ENCODE peak calls at places on chromosomes 16 and 17, in four cellular contexts. One of them, this sample, is unnamed.

GRCh38 chr17:19338031-19338990 is 24.2 kb downstream of the B9D1 start:
- DNase-seq in mesothelial cell of epicardium: no peak
- DNase-seq in A549: peak
- DNase-seq in neural progenitor cell: peak
- DNase-seq in this sample: no peak

GRCh38 chr17:67044016-67044772 is at the start of gene CACNG1:
- DNase-seq in mesothelial cell of epicardium: no peak
- DNase-seq in A549: no peak
- DNase-seq in neural progenitor cell: no peak
- DNase-seq in this sample: no peak

GRCh38 chr17:79532107-79532790 is 78.6 kb downstream of the RBFOX3 start:
- DNase-seq in mesothelial cell of epicardium: no peak
- DNase-seq in A549: no peak
- DNase-seq in neural progenitor cell: no peak
- DNase-seq in this sample: no peak

GRCh38 chr16:83404261-83404660 is 403.5 kb upstream of the HSBP1 start:
- DNase-seq in mesothelial cell of epicardium: no peak
- DNase-seq in A549: no peak
- DNase-seq in neural progenitor cell: no peak
- DNase-seq in this sample: no peak

GRCh38 chr17:6712058-6712853 is 913 bp downstream of the SLC13A5 start:
- DNase-seq in mesothelial cell of epicardium: peak
- DNase-seq in A549: peak
- DNase-seq in neural progenitor cell: peak
- DNase-seq in this sample: no peak

GRCh38 chr16:20291807-20292206 is 35.5 kb downstream of the GP2 start:
- DNase-seq in mesothelial cell of epicardium: no peak
- DNase-seq in A549: no peak
- DNase-seq in neural progenitor cell: peak
- DNase-seq in this sample: no peak

GRCh38 chr16:67252806-67253497 is 4.2 kb downstream of the SLC9A5 start:
- DNase-seq in mesothelial cell of epicardium: no peak
- DNase-seq in A549: no peak
- DNase-seq in neural progenitor cell: no peak
- DNase-seq in this sample: no peak

GRCh38 chr17:56897646-56898424 is 16.0 kb downstream of the TRIM25 start:
- DNase-seq in mesothelial cell of epicardium: no peak
- DNase-seq in A549: no peak
- DNase-seq in neural progenitor cell: no peak
- DNase-seq in this sample: no peak

GRCh38 chr16:67481561-67482259 is 753 bp upstream of the ATP6V0D1 start:
- DNase-seq in mesothelial cell of epicardium: peak
- DNase-seq in A549: no peak
- DNase-seq in neural progenitor cell: no peak
- DNase-seq in this sample: no peak

GRCh38 chr17:76341301-76341700 is 12.4 kb downstream of the PRPSAP1 start:
- DNase-seq in mesothelial cell of epicardium: no peak
- DNase-seq in A549: no peak
- DNase-seq in neural progenitor cell: no peak
- DNase-seq in this sample: no peak

GRCh38 chr17:74448774-74449173 is 16.9 kb downstream of the GPRC5C start:
- DNase-seq in mesothelial cell of epicardium: no peak
- DNase-seq in A549: no peak
- DNase-seq in neural progenitor cell: no peak
- DNase-seq in this sample: no peak

GRCh38 chr17:48181653-48182052 is 74.1 kb downstream of the SNX11 start:
- DNase-seq in mesothelial cell of epicardium: no peak
- DNase-seq in A549: peak
- DNase-seq in neural progenitor cell: peak
- DNase-seq in this sample: no peak

GRCh38 chr16:8622315-8622656 is 788 bp downstream of the METTL22 start:
- DNase-seq in mesothelial cell of epicardium: no peak
- DNase-seq in A549: no peak
- DNase-seq in neural progenitor cell: no peak
- DNase-seq in this sample: no peak

GRCh38 chr17:28748852-28749515 is 5.2 kb downstream of the TRAF4 start:
- DNase-seq in mesothelial cell of epicardium: no peak
- DNase-seq in A549: peak
- DNase-seq in neural progenitor cell: no peak
- DNase-seq in this sample: no peak

GRCh38 chr16:84015399-84015798 is 27.2 kb downstream of the SLC38A8 start:
- DNase-seq in mesothelial cell of epicardium: no peak
- DNase-seq in A549: no peak
- DNase-seq in neural progenitor cell: no peak
- DNase-seq in this sample: no peak

GRCh38 chr16:70018254-70018653 is 67.1 kb downstream of the CLEC18A start:
- DNase-seq in mesothelial cell of epicardium: no peak
- DNase-seq in A549: peak
- DNase-seq in neural progenitor cell: peak
- DNase-seq in this sample: no peak

GRCh38 chr17:76735006-76735405 is 2.1 kb downstream of the SRSF2 start:
- DNase-seq in mesothelial cell of epicardium: no peak
- DNase-seq in A549: peak
- DNase-seq in neural progenitor cell: peak
- DNase-seq in this sample: no peak

GRCh38 chr17:74280093-74280513 is 6.1 kb downstream of the DNAI2 start:
- DNase-seq in mesothelial cell of epicardium: no peak
- DNase-seq in A549: no peak
- DNase-seq in neural progenitor cell: no peak
- DNase-seq in this sample: no peak

GRCh38 chr17:14359251-14359939 is 58.5 kb downstream of the HS3ST3B1 start:
- DNase-seq in mesothelial cell of epicardium: no peak
- DNase-seq in A549: no peak
- DNase-seq in neural progenitor cell: no peak
- DNase-seq in this sample: no peak

GRCh38 chr16:51151951-51152663 is 1.0 kb upstream of the SALL1 start:
- DNase-seq in mesothelial cell of epicardium: no peak
- DNase-seq in A549: peak
- DNase-seq in neural progenitor cell: peak
- DNase-seq in this sample: peak

GRCh38 chr16:54076006-54076504 is 210.5 kb downstream of the IRX3 start:
- DNase-seq in mesothelial cell of epicardium: no peak
- DNase-seq in A549: no peak
- DNase-seq in neural progenitor cell: no peak
- DNase-seq in this sample: no peak

GRCh38 chr16:64983983-64984382 is 137.9 kb downstream of the CDH11 start:
- DNase-seq in mesothelial cell of epicardium: peak
- DNase-seq in A549: peak
- DNase-seq in neural progenitor cell: peak
- DNase-seq in this sample: no peak

GRCh38 chr17:62892870-62893338 is 73.1 kb upstream of the TANC2 start:
- DNase-seq in mesothelial cell of epicardium: no peak
- DNase-seq in A549: peak
- DNase-seq in neural progenitor cell: no peak
- DNase-seq in this sample: no peak

GRCh38 chr17:77371117-77371887 is 230.5 kb downstream of the SEC14L1 start:
- DNase-seq in mesothelial cell of epicardium: no peak
- DNase-seq in A549: no peak
- DNase-seq in neural progenitor cell: no peak
- DNase-seq in this sample: no peak

GRCh38 chr17:59725691-59726090 is 18.2 kb downstream of the VMP1 start:
- DNase-seq in mesothelial cell of epicardium: no peak
- DNase-seq in A549: no peak
- DNase-seq in neural progenitor cell: no peak
- DNase-seq in this sample: no peak

GRCh38 chr17:79280822-79281572 is 206.4 kb downstream of the ENGASE start:
- DNase-seq in mesothelial cell of epicardium: no peak
- DNase-seq in A549: no peak
- DNase-seq in neural progenitor cell: no peak
- DNase-seq in this sample: no peak

GRCh38 chr17:71790791-71791190 is 330.0 kb upstream of the SOX9 start:
- DNase-seq in mesothelial cell of epicardium: no peak
- DNase-seq in A549: no peak
- DNase-seq in neural progenitor cell: no peak
- DNase-seq in this sample: no peak

GRCh38 chr17:49512296-49513043 is 17.4 kb downstream of the NGFR start:
- DNase-seq in mesothelial cell of epicardium: no peak
- DNase-seq in A549: no peak
- DNase-seq in neural progenitor cell: no peak
- DNase-seq in this sample: no peak

GRCh38 chr17:65029605-65030308 is 26.8 kb downstream of the GNA13 start:
- DNase-seq in mesothelial cell of epicardium: no peak
- DNase-seq in A549: no peak
- DNase-seq in neural progenitor cell: no peak
- DNase-seq in this sample: no peak

GRCh38 chr17:32335647-32336046 is 6.3 kb downstream of the C17orf75 start:
- DNase-seq in mesothelial cell of epicardium: no peak
- DNase-seq in A549: no peak
- DNase-seq in neural progenitor cell: no peak
- DNase-seq in this sample: no peak

GRCh38 chr16:19755268-19755667 is 37.2 kb downstream of the IQCK start:
- DNase-seq in mesothelial cell of epicardium: no peak
- DNase-seq in A549: no peak
- DNase-seq in neural progenitor cell: no peak
- DNase-seq in this sample: no peak

GRCh38 chr16:31860508-31860907 is 13.1 kb upstream of the ZNF267 start:
- DNase-seq in mesothelial cell of epicardium: no peak
- DNase-seq in A549: no peak
- DNase-seq in neural progenitor cell: no peak
- DNase-seq in this sample: no peak

GRCh38 chr17:39014044-39014794 is 47.0 kb upstream of the FBXO47 start:
- DNase-seq in mesothelial cell of epicardium: no peak
- DNase-seq in A549: peak
- DNase-seq in neural progenitor cell: no peak
- DNase-seq in this sample: no peak

GRCh38 chr16:50457423-50457822 is 88.6 kb upstream of the BRD7 start:
- DNase-seq in mesothelial cell of epicardium: no peak
- DNase-seq in A549: no peak
- DNase-seq in neural progenitor cell: no peak
- DNase-seq in this sample: no peak

GRCh38 chr16:12539185-12539929 is 264.3 kb downstream of the CPPED1 start:
- DNase-seq in mesothelial cell of epicardium: no peak
- DNase-seq in A549: no peak
- DNase-seq in neural progenitor cell: no peak
- DNase-seq in this sample: no peak

GRCh38 chr16:17963185-17963836 is 373.2 kb downstream of the NPIPA8 start:
- DNase-seq in mesothelial cell of epicardium: no peak
- DNase-seq in A549: no peak
- DNase-seq in neural progenitor cell: no peak
- DNase-seq in this sample: no peak

GRCh38 chr16:57482845-57483545 is 3.3 kb downstream of the DOK4 start:
- DNase-seq in mesothelial cell of epicardium: no peak
- DNase-seq in A549: no peak
- DNase-seq in neural progenitor cell: no peak
- DNase-seq in this sample: no peak

GRCh38 chr16:88866151-88866920 is at the start of gene PABPN1L:
- DNase-seq in mesothelial cell of epicardium: no peak
- DNase-seq in A549: no peak
- DNase-seq in neural progenitor cell: no peak
- DNase-seq in this sample: no peak

GRCh38 chr17:60641810-60642220 is 35.8 kb upstream of the BCAS3 start:
- DNase-seq in mesothelial cell of epicardium: peak
- DNase-seq in A549: peak
- DNase-seq in neural progenitor cell: peak
- DNase-seq in this sample: no peak

DNA sequence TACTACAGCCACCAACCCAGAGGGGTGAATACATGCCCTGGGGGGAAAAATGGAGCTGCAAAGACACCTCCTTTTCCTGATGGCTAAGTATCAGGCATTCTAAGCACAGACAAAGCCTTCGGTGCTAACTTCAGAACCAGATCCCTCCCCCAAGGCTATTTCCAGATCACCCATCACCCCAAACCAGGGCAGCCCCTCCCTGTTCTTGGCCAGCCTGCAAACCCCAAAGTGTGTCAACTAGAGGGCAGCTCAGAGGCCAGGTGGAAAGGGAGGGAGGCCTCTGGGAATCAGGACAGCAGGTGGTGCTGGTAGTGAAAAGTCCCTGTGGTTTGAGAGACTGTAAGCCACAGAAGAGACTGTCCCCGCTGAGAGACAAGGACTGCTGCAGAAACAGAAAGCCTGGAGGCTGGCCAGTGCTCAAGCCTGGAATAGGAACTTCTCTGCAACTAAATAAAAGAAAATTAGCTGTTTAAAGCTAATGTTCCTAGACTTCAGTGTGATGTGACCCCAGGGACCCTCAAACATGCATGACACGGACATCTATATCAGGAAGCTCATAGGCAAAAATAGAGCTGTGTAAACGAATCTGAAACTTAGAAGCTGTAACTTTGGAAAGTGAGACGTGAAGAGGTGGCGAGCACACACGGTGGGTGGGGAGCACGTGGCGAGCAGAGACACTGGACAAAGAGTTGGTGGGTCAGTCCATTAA is 9.1 kb downstream of the TUBG1 start:
- DNase-seq in mesothelial cell of epicardium: no peak
- DNase-seq in A549: peak
- DNase-seq in neural progenitor cell: peak
- DNase-seq in this sample: no peak
- TF ChIP-seq CTCF in mesothelial cell of epicardium: no peak
- TF ChIP-seq CTCF in A549: peak
- TF ChIP-seq CTCF in neural progenitor cell: peak
- TF ChIP-seq CTCF in this sample: no peak

GRCh38 chr17:70278846-70279465 is 109.6 kb downstream of the KCNJ2 start:
- DNase-seq in mesothelial cell of epicardium: no peak
- DNase-seq in A549: no peak
- DNase-seq in neural progenitor cell: peak
- DNase-seq in this sample: no peak
- TF ChIP-seq CTCF in mesothelial cell of epicardium: no peak
- TF ChIP-seq CTCF in A549: no peak
- TF ChIP-seq CTCF in neural progenitor cell: no peak
- TF ChIP-seq CTCF in this sample: no peak

GRCh38 chr16:63066552-63066951 is 1030.3 kb upstream of the CDH8 start:
- DNase-seq in mesothelial cell of epicardium: no peak
- DNase-seq in A549: peak
- DNase-seq in neural progenitor cell: no peak
- DNase-seq in this sample: no peak

GRCh38 chr16:63057342-63057741 is 1021.1 kb upstream of the CDH8 start:
- DNase-seq in mesothelial cell of epicardium: no peak
- DNase-seq in A549: no peak
- DNase-seq in neural progenitor cell: no peak
- DNase-seq in this sample: no peak

GRCh38 chr16:63067141-63067540 is 1030.9 kb upstream of the CDH8 start:
- DNase-seq in mesothelial cell of epicardium: no peak
- DNase-seq in A549: no peak
- DNase-seq in neural progenitor cell: peak
- DNase-seq in this sample: no peak

GRCh38 chr16:63061319-63061718 is 1025.1 kb upstream of the CDH8 start:
- DNase-seq in mesothelial cell of epicardium: no peak
- DNase-seq in A549: peak
- DNase-seq in neural progenitor cell: no peak
- DNase-seq in this sample: no peak
- TF ChIP-seq CTCF in mesothelial cell of epicardium: no peak
- TF ChIP-seq CTCF in A549: no peak
- TF ChIP-seq CTCF in neural progenitor cell: no peak
- TF ChIP-seq CTCF in this sample: no peak

GRCh38 chr16:1125471-1125870 is 27.4 kb upstream of the CACNA1H start:
- DNase-seq in mesothelial cell of epicardium: no peak
- DNase-seq in A549: peak
- DNase-seq in neural progenitor cell: peak
- DNase-seq in this sample: no peak
- TF ChIP-seq CTCF in mesothelial cell of epicardium: no peak
- TF ChIP-seq CTCF in A549: no peak
- TF ChIP-seq CTCF in neural progenitor cell: no peak
- TF ChIP-seq CTCF in this sample: no peak

GRCh38 chr16:72961115-72961832 is 86.7 kb downstream of the ZFHX3 start:
- DNase-seq in mesothelial cell of epicardium: no peak
- DNase-seq in A549: no peak
- DNase-seq in neural progenitor cell: no peak
- DNase-seq in this sample: no peak
- TF ChIP-seq CTCF in mesothelial cell of epicardium: peak
- TF ChIP-seq CTCF in A549: peak
- TF ChIP-seq CTCF in neural progenitor cell: peak
- TF ChIP-seq CTCF in this sample: peak